ENCODE peak calls at places on chromosomes 12 and 14, in eight cellular contexts. D, B, O, C, V, P, Z and H are unnamed samples.

GRCh38 chr12:82867782-82868505 is 181.2 kb downstream of the TMTC2 start:
- DNase-seq in D (no peak), B (no peak), O (no peak), C (no peak), V (no peak), P (peak), Z (no peak), H (no peak)

GRCh38 chr12:41576925-41577324 is 388.8 kb downstream of the PDZRN4 start:
- DNase-seq in D (no peak), B (no peak), O (no peak), C (no peak), V (no peak), P (no peak), Z (no peak), H (no peak)

GRCh38 chr12:125412506-125412905 is 347.3 kb downstream of the AACS start:
- DNase-seq in D (no peak), B (no peak), O (no peak), C (no peak), V (no peak), P (no peak), Z (no peak), H (no peak)

GRCh38 chr14:71206766-71207371 is 299.6 kb downstream of the PCNX1 start:
- DNase-seq in D (peak), B (peak), O (peak), C (no peak), V (peak), P (no peak), Z (peak), H (no peak)

GRCh38 chr14:40760703-40761102 is 846.0 kb upstream of the LRFN5 start:
- DNase-seq in D (no peak), B (no peak), O (no peak), C (no peak), V (no peak), P (no peak), Z (no peak), H (no peak)

GRCh38 chr12:120741476-120742206 is 16.0 kb downstream of the ACADS start:
- DNase-seq in D (no peak), B (no peak), O (no peak), C (no peak), V (no peak), P (no peak), Z (no peak), H (no peak)

GRCh38 chr12:52026267-52026666 is 19.5 kb downstream of the TAMALIN start:
- DNase-seq in D (no peak), B (no peak), O (no peak), C (no peak), V (no peak), P (peak), Z (no peak), H (no peak)

GRCh38 chr12:91139981-91140659 is 28.8 kb upstream of the LUM start:
- DNase-seq in D (peak), B (no peak), O (no peak), C (no peak), V (no peak), P (no peak), Z (no peak), H (no peak)

GRCh38 chr12:80925237-80925636 is 12.5 kb downstream of the LIN7A start:
- DNase-seq in D (no peak), B (no peak), O (no peak), C (no peak), V (no peak), P (no peak), Z (no peak), H (no peak)

GRCh38 chr12:69655616-69656336 is 43.3 kb downstream of the BEST3 start:
- DNase-seq in D (peak), B (peak), O (no peak), C (no peak), V (no peak), P (peak), Z (no peak), H (no peak)

GRCh38 chr14:103496776-103497175 is 25.9 kb downstream of the CKB start:
- DNase-seq in D (no peak), B (no peak), O (no peak), C (no peak), V (no peak), P (no peak), Z (no peak), H (no peak)

GRCh38 chr14:64707661-64708060 is 3.4 kb downstream of the PLEKHG3 start:
- DNase-seq in D (peak), B (peak), O (peak), C (no peak), V (peak), P (no peak), Z (no peak), H (no peak)

GRCh38 chr14:21066882-21067502 is 3.1 kb upstream of the ARHGEF40 start:
- DNase-seq in D (no peak), B (peak), O (no peak), C (no peak), V (no peak), P (no peak), Z (no peak), H (no peak)

GRCh38 chr12:18897816-18898215 is 159.9 kb downstream of the CAPZA3 start:
- DNase-seq in D (no peak), B (no peak), O (no peak), C (no peak), V (no peak), P (no peak), Z (no peak), H (no peak)

GRCh38 chr14:104680806-104681688 is 8.4 kb upstream of the INF2 start:
- DNase-seq in D (peak), B (peak), O (peak), C (no peak), V (peak), P (peak), Z (peak), H (no peak)

GRCh38 chr14:33740531-33740930 is 210.3 kb downstream of the EGLN3 start:
- DNase-seq in D (no peak), B (no peak), O (no peak), C (no peak), V (no peak), P (no peak), Z (no peak), H (no peak)

DNA sequence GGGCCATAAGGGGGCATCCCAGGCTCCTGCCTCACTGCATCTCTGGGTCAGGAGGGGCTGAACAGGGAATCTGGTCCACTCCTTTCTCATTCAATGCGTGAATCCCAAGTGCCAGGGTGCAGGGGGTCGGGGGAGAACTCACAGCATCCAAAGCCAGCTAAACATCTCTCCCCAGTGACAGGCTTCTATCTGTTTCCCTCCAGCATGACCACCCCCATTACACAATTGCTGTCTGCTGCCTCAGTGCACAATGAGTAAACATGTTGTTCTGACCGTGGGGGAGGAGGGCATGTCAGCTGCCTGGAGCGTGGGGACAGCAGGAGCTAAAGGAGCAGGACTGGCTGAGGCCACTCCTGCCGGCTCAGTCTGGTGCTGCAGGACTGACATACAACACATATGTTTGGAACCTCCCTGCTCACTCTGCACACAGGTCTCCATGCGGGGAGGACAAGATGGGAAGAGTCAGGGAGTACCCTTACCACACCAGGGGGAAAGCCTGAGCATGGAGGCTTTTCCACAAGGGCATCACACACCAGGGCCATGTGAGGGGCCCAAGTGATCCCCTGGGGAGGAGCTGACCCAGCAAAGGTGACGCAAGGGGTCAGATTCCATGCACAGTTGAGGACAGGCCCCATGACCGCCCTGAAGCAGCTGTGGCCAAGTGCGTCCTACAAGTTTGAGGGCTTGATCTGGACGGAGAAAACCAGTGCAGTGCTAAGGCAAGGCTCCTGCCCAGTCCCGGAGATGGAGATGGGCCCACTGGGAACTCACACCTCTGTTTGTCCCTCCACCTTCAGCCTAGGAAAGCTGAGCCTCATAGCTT is 1.4 kb downstream of the TNS2 start:
- DNase-seq in D (peak), B (no peak), O (peak), C (no peak), V (no peak), P (no peak), Z (peak), H (no peak)
- TF ChIP-seq CTCF in D (peak), B (no peak), O (peak), C (no peak), V (no peak), P (peak), Z (peak), H (no peak)

GRCh38 chr12:127012109-127012508 is 1254.9 kb upstream of the TMEM132C start:
- DNase-seq in D (no peak), B (no peak), O (no peak), C (no peak), V (no peak), P (no peak), Z (no peak), H (no peak)
- TF ChIP-seq CTCF in D (no peak), B (no peak), O (no peak), C (no peak), V (no peak), P (no peak), Z (no peak), H (no peak)

GRCh38 chr12:113359939-113360748 is 1.8 kb downstream of the PLBD2 start:
- DNase-seq in D (peak), B (no peak), O (no peak), C (no peak), V (no peak), P (no peak), Z (peak), H (no peak)
- TF ChIP-seq CTCF in D (peak), B (no peak), O (no peak), C (no peak), V (no peak), P (peak), Z (no peak), H (peak)

DNA sequence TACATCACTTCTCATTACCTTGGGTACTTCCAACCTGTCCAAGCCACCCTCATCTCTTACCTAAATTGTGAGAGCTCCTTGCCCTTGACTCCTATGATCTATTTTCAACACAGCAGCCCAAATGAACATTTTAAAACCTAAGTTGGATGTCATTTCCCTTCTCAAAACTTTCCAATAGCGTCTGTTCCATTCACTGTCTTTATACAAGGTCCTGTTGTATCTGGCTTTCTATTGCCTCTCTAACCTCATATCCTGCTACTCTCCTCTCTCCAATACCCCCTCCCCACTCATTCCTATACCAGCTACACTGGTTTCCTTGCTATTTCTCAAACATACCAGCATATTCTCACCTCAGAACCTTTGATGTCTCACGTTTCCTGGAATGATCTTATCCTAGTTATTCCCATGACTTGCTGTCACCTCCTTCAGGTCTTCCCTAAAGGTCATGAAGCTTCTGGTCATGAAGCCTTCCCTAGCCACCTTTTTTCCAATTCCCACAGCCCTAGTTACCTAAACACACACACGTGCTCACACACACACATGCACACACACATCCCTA is 4.1 kb upstream of the KANSL2 start:
- DNase-seq in D (no peak), B (no peak), O (no peak), C (no peak), V (no peak), P (no peak), Z (no peak), H (no peak)
- TF ChIP-seq CTCF in D (no peak), B (no peak), O (no peak), C (no peak), V (no peak), P (no peak), Z (no peak), H (no peak)

GRCh38 chr12:67531519-67531918 is 117.0 kb upstream of the DYRK2 start:
- DNase-seq in D (no peak), B (no peak), O (no peak), C (no peak), V (no peak), P (no peak), Z (no peak), H (no peak)

GRCh38 chr12:67533159-67533558 is 115.4 kb upstream of the DYRK2 start:
- DNase-seq in D (no peak), B (no peak), O (no peak), C (no peak), V (no peak), P (no peak), Z (no peak), H (no peak)

GRCh38 chr12:67534046-67534445 is 114.5 kb upstream of the DYRK2 start:
- DNase-seq in D (no peak), B (no peak), O (no peak), C (no peak), V (no peak), P (no peak), Z (no peak), H (no peak)

GRCh38 chr12:67534671-67535070 is 113.9 kb upstream of the DYRK2 start:
- DNase-seq in D (peak), B (peak), O (no peak), C (no peak), V (no peak), P (no peak), Z (peak), H (no peak)

DNA sequence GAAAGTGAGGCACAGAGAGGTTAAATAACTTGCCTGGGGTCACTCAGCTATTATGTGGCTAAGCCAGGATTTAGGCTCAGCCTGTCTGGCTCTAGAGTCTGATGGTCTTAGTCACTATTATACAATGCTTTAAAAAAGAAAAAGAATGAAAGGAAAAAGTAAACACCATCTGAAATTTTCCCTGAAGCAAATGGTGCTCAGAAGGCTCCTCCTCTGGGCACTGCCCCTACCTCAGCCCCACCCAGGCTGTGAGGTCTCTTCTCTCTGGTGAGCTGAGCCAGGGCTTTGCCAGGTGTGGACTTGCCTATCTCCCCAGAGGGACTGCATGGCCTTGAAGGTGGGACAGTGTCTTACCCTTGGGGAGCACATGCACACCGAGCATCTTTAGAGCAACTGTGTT is 117.5 kb upstream of the DYRK2 start:
- DNase-seq in D (no peak), B (no peak), O (no peak), C (no peak), V (no peak), P (no peak), Z (no peak), H (no peak)
- TF ChIP-seq CTCF in D (no peak), B (no peak), O (no peak), C (no peak), V (no peak), P (no peak), Z (no peak), H (no peak)

DNA sequence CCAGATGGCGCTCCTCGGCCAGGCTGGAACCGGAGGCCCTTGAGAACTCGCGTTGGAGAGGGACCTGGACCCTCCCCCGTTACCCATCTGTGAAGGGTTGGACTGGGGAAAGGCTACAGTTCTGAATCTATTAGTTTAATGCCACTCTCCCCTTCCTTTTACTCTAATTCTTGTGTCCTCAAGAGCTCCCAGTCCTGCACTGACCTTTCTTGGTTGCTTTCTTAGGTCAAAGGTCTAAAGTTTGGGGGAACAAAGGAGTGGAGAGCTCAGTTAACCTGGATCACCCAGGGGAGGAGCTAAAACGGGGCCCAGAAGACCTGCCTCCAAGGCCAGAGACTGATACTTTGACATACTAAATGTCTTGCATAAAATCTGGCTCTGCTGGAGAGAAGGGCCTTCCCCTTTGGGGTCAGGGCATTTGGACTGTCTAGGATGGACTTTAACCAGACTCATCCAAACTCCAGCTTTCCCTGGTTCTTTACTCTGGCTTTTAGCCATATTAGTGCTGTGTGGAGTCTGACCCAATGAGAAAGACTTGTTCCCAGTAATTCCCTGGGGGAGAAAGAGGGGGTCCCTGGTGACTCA is 923 bp upstream of the MLF2 start:
- DNase-seq in D (no peak), B (no peak), O (no peak), C (no peak), V (no peak), P (no peak), Z (no peak), H (no peak)
- TF ChIP-seq CTCF in D (peak), B (peak), O (peak), C (peak), V (no peak), P (peak), Z (peak), H (no peak)